ENCODE peak calls at places on chromosomes 1 and 21, in nine cellular contexts. P is H7; K is CD4-positive, alpha-beta memory T cell; Y is cardiac muscle cell; B is HFF-Myc; N is choroid plexus epithelial cell; C is adrenal gland; A is AG10803; V is PC-9. Q is an unnamed sample.
A peak's percentile ranks its signal among the peaks of the same experiment; 100 is the strongest.

GRCh38 chr1:25725482-25725881 is 74.5 kb upstream of the SELENON start:
- DNase-seq in V (no peak), Y (no peak), K (no peak), A (no peak), P (peak; percentile 60), N (no peak), B (no peak), C (no peak), Q (no peak)

GRCh38 chr1:98763488-98764141 is 102.1 kb downstream of the SNX7 start:
- DNase-seq in K (no peak), P (no peak), Y (no peak), V (no peak), B (no peak), N (peak; percentile 1), A (no peak), C (no peak), Q (no peak)

GRCh38 chr1:111407297-111407696 is 20.2 kb downstream of the OVGP1 start:
- DNase-seq in V (peak; percentile 34), K (no peak), C (no peak), P (no peak), B (no peak), Y (no peak), N (no peak), A (no peak), Q (no peak)

GRCh38 chr1:28058168-28058567 is 30.2 kb downstream of the EYA3 start:
- DNase-seq in C (no peak), A (no peak), K (no peak), P (no peak), V (no peak), N (no peak), Y (no peak), B (no peak), Q (no peak)

GRCh38 chr1:246176126-246177024 is 330.7 kb downstream of the SMYD3 start:
- DNase-seq in C (peak; percentile 76), N (peak; percentile 73), Y (peak; percentile 27), K (no peak), A (no peak), B (no peak), P (no peak), V (no peak), Q (no peak)

GRCh38 chr21:39189857-39190604 is 6.8 kb upstream of the PSMG1 start:
- DNase-seq in C (no peak), K (no peak), N (peak; percentile 49), P (no peak), B (no peak), V (no peak), Y (no peak), A (peak; percentile 55), Q (no peak)

GRCh38 chr1:84117868-84118267 is 26.2 kb upstream of the PRKACB start:
- DNase-seq in Y (peak; percentile 64), K (no peak), C (no peak), B (no peak), A (peak; percentile 85), N (peak; percentile 72), V (no peak), P (no peak), Q (no peak)

GRCh38 chr21:41726970-41727783 is 39.7 kb downstream of the RIPK4 start:
- DNase-seq in V (peak; percentile 93), N (peak; percentile 51), K (no peak), P (peak; percentile 66), B (peak; percentile 5), Y (peak; percentile 77), C (no peak), A (peak; percentile 74), Q (no peak)

GRCh38 chr1:241658081-241658793 is 6.2 kb downstream of the WDR64 start:
- DNase-seq in K (no peak), P (no peak), C (no peak), Y (no peak), V (peak; percentile 46), N (no peak), B (no peak), A (peak; percentile 44), Q (no peak)

GRCh38 chr1:86233406-86233805 is 76.8 kb upstream of the COL24A1 start:
- DNase-seq in B (no peak), P (no peak), A (no peak), K (no peak), C (no peak), N (no peak), Y (no peak), V (no peak), Q (no peak)

GRCh38 chr21:46139686-46140085 is 15.7 kb downstream of the FTCD start:
- DNase-seq in A (no peak), B (no peak), Y (no peak), N (no peak), C (no peak), K (no peak), V (no peak), P (no peak), Q (no peak)

GRCh38 chr1:188669715-188670114 is 1807.9 kb downstream of the BRINP3 start:
- DNase-seq in N (no peak), C (no peak), Y (peak; percentile 19), B (no peak), K (no peak), P (no peak), V (no peak), A (no peak), Q (no peak)

GRCh38 chr1:188363943-188364342 is 1535.2 kb downstream of the PLA2G4A start:
- DNase-seq in Y (no peak), B (no peak), K (no peak), N (no peak), C (no peak), V (no peak), P (no peak), A (no peak), Q (no peak)

GRCh38 chr1:22341791-22342605 is 109.7 kb upstream of the ZBTB40 start:
- DNase-seq in N (peak; percentile 31), C (peak; percentile 84), K (no peak), A (peak; percentile 66), B (peak; percentile 21), Y (peak; percentile 72), P (peak; percentile 54), V (no peak), Q (no peak)

GRCh38 chr1:158040323-158040722 is 46.9 kb downstream of the KIRREL1 start:
- DNase-seq in K (no peak), A (no peak), B (no peak), N (no peak), P (no peak), V (no peak), Y (no peak), C (no peak), Q (no peak)

GRCh38 chr1:158037008-158037875 is 43.8 kb downstream of the KIRREL1 start:
- DNase-seq in C (no peak), N (no peak), B (no peak), Y (no peak), V (no peak), P (no peak), A (no peak), K (no peak), Q (no peak)

GRCh38 chr1:158035976-158036583 is 42.6 kb downstream of the KIRREL1 start:
- DNase-seq in N (peak; percentile 78), B (no peak), P (peak; percentile 51), K (no peak), A (peak; percentile 70), C (peak; percentile 48), V (no peak), Y (peak; percentile 79), Q (peak; percentile 30)

GRCh38 chr1:158039380-158039779 is 45.9 kb downstream of the KIRREL1 start:
- DNase-seq in P (no peak), K (no peak), B (no peak), N (no peak), V (no peak), C (no peak), A (peak; percentile 33), Y (no peak), Q (no peak)

DNA sequence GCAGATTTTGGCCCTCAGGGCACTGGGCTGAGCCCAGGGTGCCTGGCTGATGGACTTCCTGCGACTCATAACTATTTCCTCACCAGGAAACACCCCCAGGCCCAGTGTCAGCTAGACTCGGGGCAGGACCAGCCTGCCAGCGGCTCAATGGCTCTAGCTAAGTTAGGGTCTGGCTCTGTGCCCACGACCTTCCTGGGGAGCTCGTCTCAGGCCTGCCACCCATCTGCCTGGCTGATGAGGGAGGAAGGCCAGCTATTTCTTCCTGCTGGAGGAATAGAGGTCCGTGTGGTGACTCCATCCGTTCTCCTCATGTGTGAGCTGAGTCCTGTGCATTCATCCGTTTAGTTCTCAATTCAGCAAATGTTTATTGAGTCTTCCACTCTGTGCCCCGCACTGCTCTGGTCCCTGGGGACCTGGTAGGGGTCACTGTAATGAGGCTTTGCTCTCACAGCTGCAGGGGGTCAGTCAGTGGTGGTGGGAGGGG is 44.5 kb downstream of the KIRREL1 start:
- DNase-seq in Y (peak; percentile 65), A (peak; percentile 75), K (no peak), P (no peak), B (peak; percentile 56), V (peak; percentile 73), C (peak; percentile 65), N (peak; percentile 32), Q (no peak)
- H3K4me3 ChIP-seq in Y (no peak overlapping the region), A (no peak overlapping the region), K (no peak overlapping the region), P (no peak overlapping the region), B (no peak overlapping the region), V (no peak overlapping the region), C (no peak overlapping the region), N (no peak overlapping the region), Q (no peak overlapping the region)

GRCh38 chr1:173560300-173560699 is 42.6 kb downstream of the SLC9C2 start:
- DNase-seq in A (no peak), N (no peak), Y (no peak), K (no peak), P (no peak), C (no peak), B (no peak), V (no peak), Q (no peak)
- H3K4me3 ChIP-seq in A (no peak overlapping the region), N (no peak overlapping the region), Y (no peak overlapping the region), K (no peak overlapping the region), P (no peak overlapping the region), C (no peak overlapping the region), B (no peak overlapping the region), V (no peak overlapping the region), Q (no peak overlapping the region)

DNA sequence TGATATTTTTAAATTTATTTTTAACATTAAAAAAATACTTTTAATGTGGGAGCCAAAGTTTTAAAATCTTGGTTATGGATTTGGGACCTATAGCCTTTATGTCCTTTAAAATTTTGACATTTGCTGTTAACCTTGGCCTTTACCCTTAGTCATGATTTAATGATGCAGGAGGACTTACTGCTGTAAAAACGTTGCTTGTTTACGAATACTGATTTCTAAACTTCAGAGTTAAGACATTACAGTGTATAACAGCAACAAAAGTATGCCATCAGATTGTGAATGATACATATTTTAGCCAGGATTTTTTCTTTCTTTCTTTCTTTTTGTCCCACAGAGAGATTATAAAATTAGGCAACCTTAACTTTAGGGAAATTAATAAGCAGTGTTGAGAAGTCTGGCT is 8.9 kb downstream of the RBM15 start:
- DNase-seq in B (no peak), Y (no peak), N (no peak), V (no peak), C (no peak), K (no peak), A (no peak), P (no peak), Q (no peak)
- H3K4me3 ChIP-seq in B (no peak overlapping the region), Y (no peak overlapping the region), N (no peak overlapping the region), V (no peak overlapping the region), C (no peak overlapping the region), K (no peak overlapping the region), A (no peak overlapping the region), P (no peak overlapping the region), Q (no peak overlapping the region)

DNA sequence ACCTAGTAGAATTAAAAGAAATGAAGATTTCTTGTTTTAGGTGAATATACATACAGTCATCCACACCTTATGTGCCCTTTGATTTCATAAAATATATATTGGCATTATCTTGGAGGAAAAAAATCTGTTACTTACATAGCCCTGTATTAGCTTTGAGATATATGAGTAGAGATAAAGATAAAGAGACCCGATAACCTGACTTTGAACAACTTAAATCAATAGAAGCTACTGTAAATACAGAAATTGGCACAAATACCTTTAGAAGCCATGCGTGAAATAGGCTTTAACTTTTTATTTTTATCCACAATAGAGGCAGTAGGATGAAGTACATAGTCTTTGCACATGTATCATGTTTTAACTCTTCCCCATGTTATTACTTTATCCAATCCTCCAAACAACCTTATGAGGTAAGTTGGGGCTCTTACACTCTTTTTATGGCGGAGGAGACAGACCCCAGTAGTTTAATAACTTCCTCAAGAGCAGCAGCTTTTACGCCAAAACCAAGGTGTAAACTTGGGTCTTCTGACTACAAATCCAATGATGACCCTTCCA is 2.0 kb downstream of the CD55 start:
- DNase-seq in V (no peak), K (no peak), P (no peak), N (no peak), A (no peak), B (no peak), C (no peak), Y (no peak), Q (no peak)
- H3K4me3 ChIP-seq in V (peak overlapping the region; percentile 25), K (no peak overlapping the region), P (no peak overlapping the region), N (no peak overlapping the region), A (no peak overlapping the region), B (peak overlapping the region; percentile 2), C (no peak overlapping the region), Y (no peak overlapping the region), Q (no peak overlapping the region)